ENCODE peak calls at places on chromosome 9, in ten cellular contexts. U is CD4-positive, CD25-positive, alpha-beta regulatory T cell; Y is ELR; E is stimulated activated CD4-positive, alpha-beta T cell treated with anti-CD3 and anti-CD28 coated beads, TNF-alpha, amount 100 ng/mL, for 24 hours; M is HEK293T; K is NCI-H1930; Z is activated T-helper 9 cell treated with anti-CD3 and anti-CD28 coated beads, Interleukin-2, amount 50 U/mL, for 16 hours; R is progenitor cell of endocrine pancreas; Q is HuH-7.5; P is stromal cell of bone marrow. C is an unnamed sample.

GRCh38 chr9:122097679-122098315 is 4.7 kb upstream of the TTLL11 start:
- DNase-seq in K (no peak), M (no peak), U (no peak), E (no peak), Q (no peak), P (no peak), Z (no peak), R (no peak), Y (no peak), C (peak)

GRCh38 chr9:99062549-99062948 is 42.4 kb upstream of the TGFBR1 start:
- DNase-seq in Q (no peak), U (no peak), Z (no peak), R (no peak), E (no peak), Y (no peak), P (no peak), K (no peak), M (no peak), C (no peak)

GRCh38 chr9:17695482-17695881 is 116.6 kb downstream of the SH3GL2 start:
- DNase-seq in Q (no peak), R (no peak), E (no peak), K (no peak), Z (no peak), P (no peak), U (no peak), Y (no peak), M (no peak), C (no peak)

GRCh38 chr9:87259543-87259942 is 238.1 kb upstream of the DAPK1 start:
- DNase-seq in U (no peak), K (no peak), Y (no peak), M (peak), P (peak), Q (no peak), R (no peak), Z (no peak), E (no peak), C (no peak)

GRCh38 chr9:126440938-126441337 is 114.3 kb downstream of the MVB12B start:
- DNase-seq in M (no peak), P (peak), U (no peak), K (peak), E (no peak), Y (peak), Z (no peak), R (no peak), Q (no peak), C (peak)

GRCh38 chr9:13904746-13905145 is 409.2 kb downstream of the NFIB start:
- DNase-seq in K (no peak), P (no peak), Q (no peak), E (no peak), U (no peak), R (no peak), Z (no peak), Y (no peak), M (no peak), C (no peak)

GRCh38 chr9:40927851-40928802 is 200.4 kb downstream of the FOXD4L6 start:
- DNase-seq in P (no peak), Z (no peak), R (no peak), M (no peak), U (no peak), E (no peak), K (no peak), Q (no peak), Y (no peak), C (no peak)

GRCh38 chr9:120564589-120564988 is 15.4 kb downstream of the CDK5RAP2 start:
- DNase-seq in E (no peak), Q (no peak), P (no peak), R (no peak), Z (no peak), Y (no peak), K (no peak), M (no peak), U (no peak), C (no peak)

GRCh38 chr9:92979657-92980056 is 32.3 kb downstream of the FGD3 start:
- DNase-seq in Y (no peak), E (no peak), Q (no peak), Z (no peak), K (no peak), M (no peak), P (no peak), R (no peak), U (no peak), C (no peak)

GRCh38 chr9:87853843-87854242 is 28.8 kb upstream of the SPATA31E1 start:
- DNase-seq in E (no peak), M (no peak), Z (no peak), P (no peak), Q (no peak), R (no peak), Y (no peak), U (no peak), K (no peak), C (no peak)

GRCh38 chr9:134099123-134099761 is 31.4 kb upstream of the BRD3 start:
- DNase-seq in K (no peak), U (peak), P (no peak), E (peak), R (no peak), M (peak), Q (peak), Z (peak), Y (peak), C (no peak)

GRCh38 chr9:84139296-84140100 is 158.9 kb downstream of the RMI1 start:
- DNase-seq in R (no peak), Q (no peak), Z (no peak), Y (no peak), K (peak), M (no peak), U (no peak), E (no peak), P (peak), C (no peak)

GRCh38 chr9:73038613-73039012 is 85.8 kb upstream of the ALDH1A1 start:
- DNase-seq in Q (no peak), Z (no peak), M (no peak), K (no peak), R (no peak), U (no peak), Y (no peak), P (peak), E (no peak), C (peak)

GRCh38 chr9:108867829-108868228 is 5.8 kb downstream of the ACTL7A start:
- DNase-seq in P (no peak), U (no peak), Y (no peak), E (no peak), M (no peak), R (no peak), K (no peak), Q (no peak), Z (no peak), C (no peak)

GRCh38 chr9:38294561-38294960 is 97.9 kb upstream of the ALDH1B1 start:
- DNase-seq in Y (no peak), K (no peak), U (no peak), E (no peak), R (no peak), Q (no peak), Z (no peak), P (no peak), M (no peak), C (peak)

GRCh38 chr9:94908583-94909249 is 182.2 kb downstream of the AOPEP start:
- DNase-seq in U (no peak), R (no peak), K (no peak), M (no peak), E (no peak), Q (no peak), Y (no peak), Z (no peak), P (no peak), C (no peak)

GRCh38 chr9:96004384-96004783 is 128.9 kb downstream of the ERCC6L2 start:
- DNase-seq in P (no peak), U (no peak), E (no peak), Q (no peak), Z (no peak), K (no peak), R (no peak), Y (no peak), M (no peak), C (no peak)

GRCh38 chr9:129405089-129405830 is 215.6 kb downstream of the C9orf50 start:
- DNase-seq in Z (no peak), K (no peak), M (no peak), R (no peak), Q (no peak), P (no peak), U (no peak), E (no peak), Y (peak), C (no peak)

GRCh38 chr9:124007468-124008306 is 3.9 kb upstream of the LHX2 start:
- DNase-seq in U (no peak), R (no peak), M (no peak), K (no peak), Z (no peak), E (no peak), Y (no peak), P (no peak), Q (no peak), C (no peak)

GRCh38 chr9:104025109-104025508 is 69.0 kb upstream of the SMC2 start:
- DNase-seq in P (no peak), Q (no peak), M (no peak), Z (no peak), Y (peak), U (no peak), E (no peak), K (no peak), R (no peak), C (no peak)

GRCh38 chr9:98726735-98727134 is 18.0 kb upstream of the GABBR2 start:
- DNase-seq in K (no peak), Z (no peak), M (no peak), P (peak), E (no peak), R (no peak), Y (peak), U (no peak), Q (no peak), C (no peak)

GRCh38 chr9:33524431-33524947 is 438 bp downstream of the ANKRD18B start:
- DNase-seq in E (no peak), Q (no peak), Y (peak), P (no peak), K (peak), U (no peak), Z (no peak), R (no peak), M (peak), C (no peak)

GRCh38 chr9:1051286-1052118 is 1.3 kb downstream of the DMRT2 start:
- DNase-seq in Z (no peak), E (no peak), R (peak), K (peak), P (no peak), M (peak), U (no peak), Y (no peak), Q (no peak), C (no peak)

GRCh38 chr9:10534863-10535262 is 77.9 kb downstream of the PTPRD start:
- DNase-seq in M (no peak), Z (no peak), Y (no peak), U (no peak), Q (no peak), P (no peak), E (no peak), K (peak), R (no peak), C (no peak)

GRCh38 chr9:68983008-68983411 is 30.9 kb downstream of the PRKACG start:
- DNase-seq in P (no peak), Q (no peak), R (no peak), Z (no peak), K (no peak), M (no peak), Y (no peak), U (no peak), E (no peak), C (no peak)

GRCh38 chr9:92480332-92480771 is 2.0 kb downstream of the ASPN start:
- DNase-seq in M (no peak), U (no peak), R (no peak), Z (no peak), Y (peak), K (no peak), P (no peak), Q (no peak), E (no peak), C (no peak)

GRCh38 chr9:97237951-97238851 is 69.3 kb upstream of the CCDC180 start:
- DNase-seq in P (peak), Y (peak), E (peak), M (peak), Z (peak), K (peak), R (peak), Q (peak), U (peak), C (peak)

GRCh38 chr9:127833555-127833954 is 20.9 kb downstream of the ENG start:
- DNase-seq in Q (no peak), E (no peak), U (no peak), K (no peak), R (no peak), Z (no peak), M (no peak), P (peak), Y (no peak), C (no peak)

GRCh38 chr9:33255471-33255870 is 9.0 kb downstream of the BAG1 start:
- DNase-seq in R (no peak), Z (no peak), P (no peak), M (no peak), E (no peak), Q (no peak), U (no peak), K (no peak), Y (no peak), C (no peak)

GRCh38 chr9:129590466-129590865 is 30.4 kb downstream of the C9orf50 start:
- DNase-seq in Y (no peak), Q (no peak), R (no peak), M (no peak), E (no peak), K (no peak), P (no peak), U (no peak), Z (no peak), C (no peak)

GRCh38 chr9:113984639-113985380 is 93.3 kb downstream of the AMBP start:
- DNase-seq in Z (no peak), R (no peak), U (no peak), P (no peak), K (no peak), Y (no peak), E (no peak), M (no peak), Q (no peak), C (no peak)

GRCh38 chr9:127406799-127407504 is 10.0 kb downstream of the SLC2A8 start:
- DNase-seq in Y (no peak), Q (no peak), E (no peak), Z (no peak), U (no peak), P (no peak), R (no peak), K (no peak), M (no peak), C (no peak)